ENCODE peak calls at places on chromosomes 13 and 19, in seven cellular contexts. C, H, W, M, V, R and P are unnamed samples.

GRCh38 chr13:64640002-64640401 is 2590.1 kb downstream of the PCDH9 start:
- DNase-seq in C (no peak), H (no peak), W (no peak), M (no peak), V (no peak), R (peak; percentile 62), P (no peak)

GRCh38 chr19:46035986-46036744 is 4.6 kb downstream of the IGFL4 start:
- DNase-seq in C (no peak), H (no peak), W (no peak), M (no peak), V (no peak), R (no peak), P (no peak)

GRCh38 chr13:75345191-75345590 is 136.8 kb downstream of the TBC1D4 start:
- DNase-seq in C (peak; percentile 54), H (peak; percentile 26), W (no peak), M (no peak), V (no peak), R (no peak), P (no peak)

GRCh38 chr13:80160110-80160509 is 180.8 kb downstream of the SPRY2 start:
- DNase-seq in C (no peak), H (no peak), W (no peak), M (no peak), V (no peak), R (no peak), P (no peak)

GRCh38 chr13:30580852-30581502 is 36.7 kb upstream of the USPL1 start:
- DNase-seq in C (no peak), H (no peak), W (no peak), M (no peak), V (no peak), R (peak; percentile 65), P (no peak)

GRCh38 chr13:20428666-20429644 is 96.7 kb downstream of the CRYL1 start:
- DNase-seq in C (peak; percentile 80), H (no peak), W (no peak), M (peak; percentile 15), V (no peak), R (peak; percentile 88), P (no peak)

GRCh38 chr19:43694553-43694952 is 21.3 kb upstream of the IRGC start:
- DNase-seq in C (no peak), H (no peak), W (no peak), M (no peak), V (no peak), R (no peak), P (no peak)

GRCh38 chr13:28568286-28568685 is 73.4 kb upstream of the FLT1 start:
- DNase-seq in C (no peak), H (no peak), W (no peak), M (no peak), V (peak; percentile 70), R (no peak), P (no peak)

GRCh38 chr19:18340990-18341868 is 831 bp downstream of the PGPEP1 start:
- DNase-seq in C (peak; percentile 22), H (peak; percentile 39), W (no peak), M (peak; percentile 88), V (peak; percentile 84), R (no peak), P (peak; percentile 31)

GRCh38 chr13:45564108-45564507 is 51.4 kb downstream of the ERICH6B start:
- DNase-seq in C (peak; percentile 60), H (peak; percentile 27), W (no peak), M (peak; percentile 18), V (no peak), R (peak; percentile 76), P (no peak)

GRCh38 chr13:51451467-51452390 is 1.1 kb downstream of the INTS6 start:
- DNase-seq in C (peak; percentile 41), H (peak; percentile 63), W (no peak), M (peak; percentile 91), V (peak; percentile 94), R (peak; percentile 33), P (peak; percentile 75)

GRCh38 chr19:9971341-9971897 is 35.1 kb upstream of the OLFM2 start:
- DNase-seq in C (no peak), H (no peak), W (no peak), M (no peak), V (no peak), R (no peak), P (no peak)

GRCh38 chr13:104008571-104009435 is 942.6 kb upstream of the SLC10A2 start:
- DNase-seq in C (peak; percentile 93), H (no peak), W (no peak), M (no peak), V (no peak), R (peak; percentile 44), P (no peak)

GRCh38 chr13:103386341-103386740 is 320.1 kb upstream of the SLC10A2 start:
- DNase-seq in C (peak; percentile 29), H (no peak), W (no peak), M (no peak), V (no peak), R (peak; percentile 28), P (no peak)

GRCh38 chr13:113074401-113074800 is 31.2 kb upstream of the F7 start:
- DNase-seq in C (no peak), H (no peak), W (no peak), M (no peak), V (no peak), R (no peak), P (no peak)

GRCh38 chr13:114109646-114110045 is 22.8 kb downstream of the RASA3 start:
- DNase-seq in C (no peak), H (no peak), W (no peak), M (peak; percentile 70), V (peak; percentile 71), R (no peak), P (no peak)

GRCh38 chr13:114108894-114109293 is 23.5 kb downstream of the RASA3 start:
- DNase-seq in C (no peak), H (no peak), W (no peak), M (no peak), V (peak; percentile 45), R (no peak), P (no peak)

GRCh38 chr13:114108141-114108761 is 24.2 kb downstream of the RASA3 start:
- DNase-seq in C (no peak), H (no peak), W (no peak), M (peak; percentile 10), V (peak; percentile 43), R (no peak), P (no peak)

GRCh38 chr13:114111577-114111976 is 20.8 kb downstream of the RASA3 start:
- DNase-seq in C (no peak), H (peak; percentile 92), W (no peak), M (peak; percentile 56), V (peak; percentile 50), R (no peak), P (no peak)

DNA sequence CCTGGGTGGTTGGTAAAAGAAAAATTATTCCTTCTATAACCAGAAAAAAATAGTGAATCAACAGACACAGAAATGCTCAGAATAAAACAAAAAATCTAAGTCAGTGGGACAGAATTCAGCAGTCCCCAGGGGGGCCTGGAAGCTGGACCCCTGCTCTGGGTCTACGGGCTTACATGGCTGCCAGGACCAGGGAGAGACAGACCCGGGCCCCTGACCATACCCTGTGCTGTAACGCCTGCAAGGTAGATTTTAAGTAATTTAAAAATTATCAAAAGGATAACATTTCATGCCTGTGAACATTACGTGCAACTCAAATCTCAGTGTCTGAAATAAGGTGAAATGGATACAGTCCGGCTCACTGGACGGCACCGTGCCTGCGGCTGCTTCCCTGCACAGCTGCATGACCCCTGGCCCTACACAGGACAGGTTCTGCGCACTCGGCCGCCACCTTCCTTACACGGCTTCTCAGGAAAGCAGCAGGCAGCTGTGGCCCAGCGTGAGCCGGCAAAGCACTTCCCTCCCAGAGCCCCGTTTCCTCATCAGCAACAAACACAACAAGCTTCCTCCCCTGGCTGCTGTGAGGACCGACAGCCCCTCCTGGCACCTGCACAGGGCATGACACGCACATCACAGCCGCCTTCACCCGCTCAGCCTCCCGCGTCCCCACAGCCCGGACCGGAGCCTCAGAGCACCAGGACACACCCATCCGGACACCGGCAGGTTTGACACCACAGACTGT is 22.2 kb downstream of the RASA3 start:
- DNase-seq in C (no peak), H (no peak), W (no peak), M (peak; percentile 86), V (peak; percentile 88), R (no peak), P (peak; percentile 60)
- TF ChIP-seq CTCF in C (no peak), H (peak; percentile 24), W (no peak), M (peak; percentile 23), V (peak; percentile 27), R (no peak), P (no peak)

GRCh38 chr13:62122434-62122833 is 706.8 kb upstream of the PCDH20 start:
- DNase-seq in C (no peak), H (no peak), W (no peak), M (no peak), V (no peak), R (no peak), P (no peak)

GRCh38 chr13:62123409-62123808 is 707.8 kb upstream of the PCDH20 start:
- DNase-seq in C (no peak), H (no peak), W (no peak), M (no peak), V (no peak), R (no peak), P (no peak)

GRCh38 chr13:62125451-62125850 is 709.8 kb upstream of the PCDH20 start:
- DNase-seq in C (no peak), H (no peak), W (no peak), M (no peak), V (no peak), R (no peak), P (no peak)

GRCh38 chr13:62119739-62120700 is 704.4 kb upstream of the PCDH20 start:
- DNase-seq in C (peak; percentile 0), H (no peak), W (no peak), M (no peak), V (no peak), R (peak; percentile 12), P (no peak)
- TF ChIP-seq CTCF in C (no peak), H (peak; percentile 75), W (peak; percentile 30), M (peak; percentile 59), V (no peak), R (no peak), P (no peak)

GRCh38 chr19:48064509-48064908 is 20.6 kb upstream of the CABP5 start:
- DNase-seq in C (peak; percentile 3), H (peak; percentile 12), W (no peak), M (no peak), V (no peak), R (no peak), P (no peak)

GRCh38 chr19:48069435-48069834 is 25.6 kb upstream of the CABP5 start:
- DNase-seq in C (no peak), H (no peak), W (no peak), M (no peak), V (no peak), R (no peak), P (no peak)
- TF ChIP-seq CTCF in C (no peak), H (peak; percentile 12), W (no peak), M (no peak), V (no peak), R (no peak), P (no peak)

GRCh38 chr13:46660408-46660807 is 107.4 kb downstream of the LRCH1 start:
- DNase-seq in C (no peak), H (no peak), W (no peak), M (no peak), V (no peak), R (no peak), P (no peak)

GRCh38 chr13:46656786-46657185 is 103.8 kb downstream of the LRCH1 start:
- DNase-seq in C (no peak), H (no peak), W (no peak), M (no peak), V (no peak), R (no peak), P (no peak)

GRCh38 chr13:46660859-46661258 is 107.9 kb downstream of the LRCH1 start:
- DNase-seq in C (no peak), H (no peak), W (no peak), M (no peak), V (no peak), R (no peak), P (no peak)

GRCh38 chr13:46662690-46663089 is 109.7 kb downstream of the LRCH1 start:
- DNase-seq in C (no peak), H (no peak), W (no peak), M (no peak), V (no peak), R (no peak), P (no peak)

GRCh38 chr13:46659413-46660065 is 106.6 kb downstream of the LRCH1 start:
- DNase-seq in C (no peak), H (no peak), W (no peak), M (no peak), V (no peak), R (no peak), P (no peak)
- TF ChIP-seq CTCF in C (no peak), H (no peak), W (no peak), M (no peak), V (no peak), R (no peak), P (no peak)